ENCODE peak calls at places on chromosome 15, in five cellular contexts. P is mammary epithelial cell, E is body of pancreas, Z is foreskin melanocyte, O is NCI-H2029. Y is an unnamed sample.

GRCh38 chr15:99438691-99439523 is 126.9 kb upstream of the MEF2A start:
- DNase-seq in P (no peak), E (no peak), Z (no peak), O (no peak), Y (no peak)

GRCh38 chr15:99449514-99449913 is 116.3 kb upstream of the MEF2A start:
- DNase-seq in P (peak; percentile 24), E (no peak), Z (no peak), O (no peak), Y (no peak)

GRCh38 chr15:95024388-95024787 is 793.0 kb downstream of the MCTP2 start:
- DNase-seq in P (peak; percentile 37), E (no peak), Z (no peak), O (no peak), Y (peak; percentile 54)

GRCh38 chr15:92954578-92954977 is 54.5 kb downstream of the CHD2 start:
- DNase-seq in P (no peak), E (no peak), Z (no peak), O (no peak), Y (peak; percentile 30)

GRCh38 chr15:60118146-60118545 is 114.0 kb downstream of the FOXB1 start:
- DNase-seq in P (no peak), E (no peak), Z (no peak), O (no peak), Y (no peak)

GRCh38 chr15:95176794-95177577 is 945.6 kb downstream of the MCTP2 start:
- DNase-seq in P (no peak), E (no peak), Z (no peak), O (no peak), Y (no peak)

GRCh38 chr15:97168704-97169475 is 791.6 kb upstream of the ARRDC4 start:
- DNase-seq in P (no peak), E (no peak), Z (no peak), O (no peak), Y (no peak)

GRCh38 chr15:89361451-89362202 is 27.0 kb upstream of the POLG start:
- DNase-seq in P (peak; percentile 53), E (peak; percentile 79), Z (no peak), O (no peak), Y (peak; percentile 55)

GRCh38 chr15:63601026-63601726 is 4.0 kb downstream of the FBXL22 start:
- DNase-seq in P (no peak), E (peak; percentile 49), Z (no peak), O (no peak), Y (no peak)

GRCh38 chr15:95590533-95591044 is 739.9 kb upstream of the NR2F2 start:
- DNase-seq in P (no peak), E (no peak), Z (no peak), O (no peak), Y (no peak)